ENCODE peak calls at places on chromosomes 16 and 17, in eight cellular contexts. V is right cardiac atrium; W is esophagus squamous epithelium; C is activated naive CD4-positive, alpha-beta T cell treated with anti-CD3 and anti-CD28 coated beads, Interleukin-2, amount 10 ng/mL, durations not matched to agents 7 days and 5 days; M is HCEC 1CT; X is stimulated activated CD4-positive, alpha-beta T cell treated with anti-CD3 and anti-CD28 coated beads, TNF-alpha, amount 100 ng/mL, for 1 hour; Z is GM10248; Q is SK-N-MC. Y is an unnamed sample.

GRCh38 chr17:75113798-75114551 is 4.2 kb downstream of the ARMC7 start:
- DNase-seq in X (peak; percentile 82), Q (peak; percentile 75), M (peak; percentile 87), C (peak; percentile 95), W (peak; percentile 50), V (peak; percentile 94), Z (peak; percentile 85), Y (peak; percentile 79)

GRCh38 chr17:30921544-30922196 is at the start of gene ADAP2:
- DNase-seq in M (no peak), Q (no peak), V (peak; percentile 86), W (no peak), Z (peak; percentile 69), X (no peak), C (no peak), Y (no peak)

GRCh38 chr17:954431-955164 is 25.0 kb downstream of the NXN start:
- DNase-seq in V (peak; percentile 57), Z (no peak), M (no peak), C (no peak), X (no peak), Q (no peak), W (no peak), Y (no peak)

GRCh38 chr17:57612202-57613071 is 132.7 kb downstream of the CCDC182 start:
- DNase-seq in M (no peak), V (no peak), C (no peak), W (no peak), X (no peak), Q (no peak), Z (no peak), Y (no peak)

GRCh38 chr16:78817442-78817829 is 718.0 kb downstream of the WWOX start:
- DNase-seq in V (no peak), Q (no peak), M (no peak), W (no peak), C (no peak), Z (no peak), X (no peak), Y (peak; percentile 9)

GRCh38 chr17:35291802-35292201 is 48.9 kb downstream of the SLFN5 start:
- DNase-seq in Q (no peak), V (no peak), Z (no peak), C (no peak), W (no peak), M (peak; percentile 76), X (no peak), Y (no peak)

GRCh38 chr17:83198366-83199341 is 119.2 kb downstream of the METRNL start:
- DNase-seq in X (no peak), M (no peak), W (no peak), V (peak; percentile 46), C (peak; percentile 38), Z (no peak), Q (no peak), Y (no peak)

GRCh38 chr16:75305364-75306101 is 54.1 kb upstream of the BCAR1 start:
- DNase-seq in M (peak; percentile 100), Z (peak; percentile 44), X (no peak), Q (peak; percentile 66), V (peak; percentile 77), W (no peak), C (peak; percentile 41), Y (peak; percentile 93)

GRCh38 chr17:62984801-62985200 is 18.8 kb downstream of the TANC2 start:
- DNase-seq in C (no peak), W (no peak), V (no peak), Q (no peak), X (no peak), M (no peak), Z (no peak), Y (no peak)